ENCODE peak calls at places on chromosome 3, in seven cellular contexts. One of them, this sample, is unnamed.

GRCh38 chr3:115855911-115856310 is 232.6 kb downstream of the GAP43 start:
- DNase-seq in tibial nerve: no peak
- DNase-seq in pancreas: no peak
- DNase-seq in fibroblast of pulmonary artery: peak; percentile 6
- DNase-seq in cardiac muscle cell: no peak
- DNase-seq in uterus: no peak
- DNase-seq in transverse colon: no peak
- DNase-seq in this sample: no peak

GRCh38 chr3:124281453-124282316 is 289.8 kb upstream of the ROPN1 start:
- DNase-seq in tibial nerve: no peak
- DNase-seq in pancreas: no peak
- DNase-seq in fibroblast of pulmonary artery: peak; percentile 69
- DNase-seq in cardiac muscle cell: peak; percentile 34
- DNase-seq in uterus: no peak
- DNase-seq in transverse colon: peak; percentile 25
- DNase-seq in this sample: no peak

GRCh38 chr3:36792342-36792741 is 28.0 kb upstream of the DCLK3 start:
- DNase-seq in tibial nerve: no peak
- DNase-seq in pancreas: no peak
- DNase-seq in fibroblast of pulmonary artery: peak; percentile 47
- DNase-seq in cardiac muscle cell: peak; percentile 66
- DNase-seq in uterus: no peak
- DNase-seq in transverse colon: no peak
- DNase-seq in this sample: no peak

GRCh38 chr3:8734908-8735307 is 1.3 kb downstream of the CAV3 start:
- DNase-seq in tibial nerve: no peak
- DNase-seq in pancreas: no peak
- DNase-seq in fibroblast of pulmonary artery: no peak
- DNase-seq in cardiac muscle cell: peak; percentile 31
- DNase-seq in uterus: no peak
- DNase-seq in transverse colon: no peak
- DNase-seq in this sample: no peak

GRCh38 chr3:73546961-73547360 is 77.8 kb downstream of the PDZRN3 start:
- DNase-seq in tibial nerve: no peak
- DNase-seq in pancreas: no peak
- DNase-seq in fibroblast of pulmonary artery: peak; percentile 64
- DNase-seq in cardiac muscle cell: no peak
- DNase-seq in uterus: no peak
- DNase-seq in transverse colon: no peak
- DNase-seq in this sample: no peak

GRCh38 chr3:5212625-5213573 is 25.4 kb downstream of the EDEM1 start:
- DNase-seq in tibial nerve: no peak
- DNase-seq in pancreas: no peak
- DNase-seq in fibroblast of pulmonary artery: no peak
- DNase-seq in cardiac muscle cell: no peak
- DNase-seq in uterus: no peak
- DNase-seq in transverse colon: no peak
- DNase-seq in this sample: no peak

GRCh38 chr3:78830466-78830865 is 937.3 kb downstream of the ROBO1 start:
- DNase-seq in tibial nerve: no peak
- DNase-seq in pancreas: no peak
- DNase-seq in fibroblast of pulmonary artery: no peak
- DNase-seq in cardiac muscle cell: no peak
- DNase-seq in uterus: no peak
- DNase-seq in transverse colon: no peak
- DNase-seq in this sample: no peak

GRCh38 chr3:110687138-110687537 is 384.5 kb upstream of the NECTIN3 start:
- DNase-seq in tibial nerve: no peak
- DNase-seq in pancreas: no peak
- DNase-seq in fibroblast of pulmonary artery: no peak
- DNase-seq in cardiac muscle cell: no peak
- DNase-seq in uterus: no peak
- DNase-seq in transverse colon: no peak
- DNase-seq in this sample: no peak

GRCh38 chr3:171461087-171461917 is 1.1 kb upstream of the TNIK start:
- DNase-seq in tibial nerve: no peak
- DNase-seq in pancreas: peak; percentile 41
- DNase-seq in fibroblast of pulmonary artery: peak; percentile 65
- DNase-seq in cardiac muscle cell: peak; percentile 69
- DNase-seq in uterus: no peak
- DNase-seq in transverse colon: peak; percentile 60
- DNase-seq in this sample: no peak

DNA sequence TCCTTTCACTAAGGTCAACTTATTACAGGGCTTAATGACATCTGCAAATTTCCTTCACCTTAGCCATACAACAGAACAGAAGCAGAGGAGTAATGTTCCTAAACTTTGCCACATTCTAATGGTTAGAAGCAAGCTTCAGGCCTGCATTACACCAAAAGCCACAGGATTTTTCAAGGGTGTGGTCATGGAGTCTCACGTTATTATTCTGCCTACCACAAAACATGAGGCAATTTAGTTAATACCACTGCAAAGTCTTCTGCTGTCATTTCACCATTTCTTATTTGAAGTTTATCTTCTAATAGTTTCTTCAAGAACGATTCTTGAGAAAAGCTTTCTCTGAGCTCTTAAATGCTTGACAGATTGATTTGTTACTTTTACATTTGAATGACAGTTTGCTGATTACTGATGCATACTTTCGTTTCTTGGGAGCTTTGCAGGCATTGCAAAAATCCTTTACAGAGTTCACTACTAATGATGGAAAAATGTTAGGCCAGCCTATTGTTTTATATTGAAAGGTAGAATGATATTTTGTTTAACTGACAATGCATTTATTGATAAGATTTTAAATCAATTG is 1257.1 kb downstream of the NSUN3 start:
- DNase-seq in tibial nerve: no peak
- DNase-seq in pancreas: no peak
- DNase-seq in fibroblast of pulmonary artery: peak; percentile 7
- DNase-seq in cardiac muscle cell: no peak
- DNase-seq in uterus: no peak
- DNase-seq in transverse colon: no peak
- DNase-seq in this sample: no peak
- H3K4me3 ChIP-seq in tibial nerve: no peak overlapping the region
- H3K4me3 ChIP-seq in pancreas: no peak overlapping the region
- H3K4me3 ChIP-seq in fibroblast of pulmonary artery: no peak overlapping the region
- H3K4me3 ChIP-seq in cardiac muscle cell: no peak overlapping the region
- H3K4me3 ChIP-seq in uterus: no peak overlapping the region
- H3K4me3 ChIP-seq in transverse colon: no peak overlapping the region
- H3K4me3 ChIP-seq in this sample: no peak overlapping the region

DNA sequence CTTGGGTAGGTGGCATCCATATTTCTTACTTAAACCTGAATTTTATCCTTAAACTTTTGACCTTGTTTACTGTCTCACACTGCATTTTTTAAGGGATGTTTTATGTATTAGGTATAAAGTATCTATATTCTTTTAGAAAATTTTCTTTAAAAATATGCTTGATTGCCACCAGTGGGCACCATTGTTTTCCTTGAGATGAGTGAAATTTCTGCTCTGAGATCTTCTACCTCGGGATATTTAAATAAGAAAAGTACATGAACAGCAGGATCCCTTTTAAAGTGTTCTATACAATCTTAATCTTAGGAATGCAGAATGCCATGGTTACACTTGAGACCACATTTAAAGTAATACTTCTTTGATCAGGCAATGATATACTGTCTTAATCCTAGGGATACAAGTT is 108.7 kb downstream of the SLMAP start:
- DNase-seq in tibial nerve: no peak
- DNase-seq in pancreas: no peak
- DNase-seq in fibroblast of pulmonary artery: peak; percentile 56
- DNase-seq in cardiac muscle cell: peak; percentile 1
- DNase-seq in uterus: no peak
- DNase-seq in transverse colon: no peak
- DNase-seq in this sample: no peak
- TF ChIP-seq CTCF in tibial nerve: peak; percentile 45
- TF ChIP-seq CTCF in pancreas: no peak
- TF ChIP-seq CTCF in fibroblast of pulmonary artery: peak; percentile 59
- TF ChIP-seq CTCF in cardiac muscle cell: peak; percentile 57
- TF ChIP-seq CTCF in uterus: peak; percentile 43
- TF ChIP-seq CTCF in transverse colon: peak; percentile 39
- TF ChIP-seq CTCF in this sample: peak; percentile 18

GRCh38 chr3:129068291-129068886 is 7.8 kb downstream of the GP9 start:
- DNase-seq in tibial nerve: no peak
- DNase-seq in pancreas: no peak
- DNase-seq in fibroblast of pulmonary artery: peak; percentile 13
- DNase-seq in cardiac muscle cell: no peak
- DNase-seq in uterus: no peak
- DNase-seq in transverse colon: no peak
- DNase-seq in this sample: no peak
- H3K4me3 ChIP-seq in tibial nerve: peak overlapping the region; percentile 31
- H3K4me3 ChIP-seq in pancreas: peak overlapping the region; percentile 49
- H3K4me3 ChIP-seq in fibroblast of pulmonary artery: peak overlapping the region; percentile 37
- H3K4me3 ChIP-seq in cardiac muscle cell: no peak overlapping the region
- H3K4me3 ChIP-seq in uterus: peak overlapping the region; percentile 25
- H3K4me3 ChIP-seq in transverse colon: no peak overlapping the region
- H3K4me3 ChIP-seq in this sample: no peak overlapping the region

GRCh38 chr3:188749010-188749617 is 422.7 kb upstream of the TPRG1 start:
- DNase-seq in tibial nerve: no peak
- DNase-seq in pancreas: no peak
- DNase-seq in fibroblast of pulmonary artery: no peak
- DNase-seq in cardiac muscle cell: peak; percentile 18
- DNase-seq in uterus: no peak
- DNase-seq in transverse colon: peak; percentile 30
- DNase-seq in this sample: peak; percentile 13
- TF ChIP-seq CTCF in tibial nerve: no peak
- TF ChIP-seq CTCF in pancreas: peak; percentile 37
- TF ChIP-seq CTCF in fibroblast of pulmonary artery: peak; percentile 46
- TF ChIP-seq CTCF in cardiac muscle cell: peak; percentile 37
- TF ChIP-seq CTCF in uterus: peak; percentile 8
- TF ChIP-seq CTCF in transverse colon: peak; percentile 61
- TF ChIP-seq CTCF in this sample: peak; percentile 97

DNA sequence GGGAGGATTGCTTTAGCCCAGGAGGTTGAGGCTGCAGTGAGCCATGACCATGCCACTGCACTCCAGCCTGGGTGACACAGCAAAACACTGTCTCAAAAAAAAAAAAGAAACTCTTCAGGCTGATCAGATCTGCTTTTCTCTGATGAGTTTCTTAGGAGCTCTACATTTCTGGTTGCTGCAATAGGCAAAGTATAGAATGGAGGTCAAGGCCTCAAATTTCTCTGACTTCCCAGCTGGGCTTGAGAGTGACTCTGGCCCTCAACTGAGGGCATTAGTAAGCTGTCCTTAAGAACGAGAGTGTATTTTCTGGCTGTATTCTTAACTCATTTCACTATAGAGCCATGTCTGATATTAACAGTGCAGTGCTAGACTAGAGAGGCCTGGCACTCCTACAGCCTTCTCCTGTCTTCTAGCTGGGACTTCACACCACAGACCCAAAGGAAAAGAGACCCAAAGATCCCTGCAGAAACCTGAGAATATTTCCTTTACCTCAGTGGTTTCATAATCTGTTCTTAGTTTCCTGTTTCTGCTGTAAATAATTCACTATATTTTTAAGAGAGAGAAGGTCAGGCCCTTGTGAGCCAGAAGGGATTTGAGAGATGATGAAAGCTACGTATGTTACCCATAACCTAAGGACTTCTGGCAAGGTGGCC is 2.0 kb upstream of the NR1I2 start:
- DNase-seq in tibial nerve: no peak
- DNase-seq in pancreas: no peak
- DNase-seq in fibroblast of pulmonary artery: no peak
- DNase-seq in cardiac muscle cell: no peak
- DNase-seq in uterus: no peak
- DNase-seq in transverse colon: no peak
- DNase-seq in this sample: no peak
- H3K4me3 ChIP-seq in tibial nerve: no peak overlapping the region
- H3K4me3 ChIP-seq in pancreas: no peak overlapping the region
- H3K4me3 ChIP-seq in fibroblast of pulmonary artery: no peak overlapping the region
- H3K4me3 ChIP-seq in cardiac muscle cell: no peak overlapping the region
- H3K4me3 ChIP-seq in uterus: no peak overlapping the region
- H3K4me3 ChIP-seq in transverse colon: no peak overlapping the region
- H3K4me3 ChIP-seq in this sample: no peak overlapping the region

GRCh38 chr3:197802505-197803459 is 11.7 kb downstream of the LRCH3 start:
- DNase-seq in tibial nerve: no peak
- DNase-seq in pancreas: no peak
- DNase-seq in fibroblast of pulmonary artery: no peak
- DNase-seq in cardiac muscle cell: no peak
- DNase-seq in uterus: no peak
- DNase-seq in transverse colon: no peak
- DNase-seq in this sample: no peak

GRCh38 chr3:197798863-197799262 is 7.8 kb downstream of the LRCH3 start:
- DNase-seq in tibial nerve: no peak
- DNase-seq in pancreas: no peak
- DNase-seq in fibroblast of pulmonary artery: no peak
- DNase-seq in cardiac muscle cell: no peak
- DNase-seq in uterus: no peak
- DNase-seq in transverse colon: no peak
- DNase-seq in this sample: no peak

GRCh38 chr3:197800379-197800778 is 9.3 kb downstream of the LRCH3 start:
- DNase-seq in tibial nerve: no peak
- DNase-seq in pancreas: no peak
- DNase-seq in fibroblast of pulmonary artery: peak; percentile 46
- DNase-seq in cardiac muscle cell: no peak
- DNase-seq in uterus: no peak
- DNase-seq in transverse colon: no peak
- DNase-seq in this sample: no peak

GRCh38 chr3:197796087-197796486 is 5.0 kb downstream of the LRCH3 start:
- DNase-seq in tibial nerve: no peak
- DNase-seq in pancreas: no peak
- DNase-seq in fibroblast of pulmonary artery: no peak
- DNase-seq in cardiac muscle cell: no peak
- DNase-seq in uterus: no peak
- DNase-seq in transverse colon: no peak
- DNase-seq in this sample: no peak

DNA sequence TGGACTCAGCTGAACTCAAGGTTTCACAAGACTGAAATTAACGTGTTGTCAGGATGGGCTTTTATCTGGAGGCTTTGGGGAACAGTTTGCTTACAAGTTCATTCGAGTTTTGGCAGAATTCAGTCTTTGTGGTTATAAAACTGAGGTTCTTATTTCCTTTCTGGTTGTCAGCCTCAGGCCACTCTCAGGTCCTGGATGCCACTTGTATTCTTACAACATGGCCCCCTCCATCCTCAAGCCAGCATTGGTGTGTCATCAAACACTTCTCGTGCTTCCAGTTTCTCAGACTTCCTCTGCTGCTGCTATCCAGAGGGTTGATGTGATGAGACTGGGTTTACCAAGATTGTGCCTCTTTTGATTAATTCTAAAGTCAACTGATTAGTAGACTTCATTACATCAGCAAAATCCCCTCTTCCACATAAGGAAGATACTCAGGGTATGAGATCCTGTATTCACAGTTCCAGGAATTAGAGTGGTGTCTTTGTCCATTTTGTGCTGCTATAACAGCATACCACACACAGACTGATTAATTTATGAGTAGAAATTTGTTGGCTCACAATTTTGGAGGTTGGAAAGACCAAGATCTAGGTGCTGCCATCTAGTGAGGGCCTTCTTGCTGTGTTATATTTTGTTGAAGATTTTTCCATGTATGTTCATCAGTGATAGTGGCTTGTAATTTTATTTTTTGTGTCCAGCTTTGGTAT is 10.9 kb downstream of the LRCH3 start:
- DNase-seq in tibial nerve: no peak
- DNase-seq in pancreas: no peak
- DNase-seq in fibroblast of pulmonary artery: peak; percentile 48
- DNase-seq in cardiac muscle cell: no peak
- DNase-seq in uterus: no peak
- DNase-seq in transverse colon: no peak
- DNase-seq in this sample: no peak
- TF ChIP-seq CTCF in tibial nerve: peak; percentile 24
- TF ChIP-seq CTCF in pancreas: no peak
- TF ChIP-seq CTCF in fibroblast of pulmonary artery: peak; percentile 51
- TF ChIP-seq CTCF in cardiac muscle cell: peak; percentile 53
- TF ChIP-seq CTCF in uterus: peak; percentile 11
- TF ChIP-seq CTCF in transverse colon: peak; percentile 28
- TF ChIP-seq CTCF in this sample: peak; percentile 57